ENCODE peak calls at places on chromosome 11, in eight cellular contexts. R, T, G, N, Y, F, U and H are unnamed samples.

GRCh38 chr11:10454902-10455631 is at the start of gene AMPD3:
- DNase-seq in G (no peak), N (peak; percentile 45), U (peak; percentile 56), Y (peak; percentile 88), T (no peak), R (no peak), F (no peak), H (no peak)

GRCh38 chr11:62548545-62549335 is 2.1 kb upstream of the AHNAK start:
- DNase-seq in R (no peak), T (no peak), U (no peak), Y (no peak), G (peak; percentile 29), F (no peak), N (no peak), H (no peak)

GRCh38 chr11:116852261-116853125 is 15.1 kb upstream of the APOA1 start:
- DNase-seq in T (no peak), U (no peak), R (no peak), G (no peak), N (no peak), F (no peak), Y (no peak), H (no peak)

GRCh38 chr11:26442131-26442530 is 110.2 kb downstream of the ANO3 start:
- DNase-seq in Y (no peak), F (no peak), R (no peak), G (no peak), T (no peak), U (no peak), N (no peak), H (no peak)

GRCh38 chr11:88175004-88175706 is at the start of gene RAB38:
- DNase-seq in F (peak; percentile 35), N (peak; percentile 81), U (peak; percentile 1), Y (peak; percentile 60), R (peak; percentile 2), G (peak; percentile 20), T (no peak), H (no peak)

GRCh38 chr11:105789579-105789978 is 179.7 kb downstream of the GRIA4 start:
- DNase-seq in Y (no peak), T (no peak), G (no peak), N (no peak), R (no peak), F (no peak), U (no peak), H (no peak)

GRCh38 chr11:109853156-109853776 is 239.9 kb upstream of the ZC3H12C start:
- DNase-seq in Y (no peak), R (no peak), U (peak; percentile 47), F (peak; percentile 18), N (no peak), T (no peak), G (no peak), H (no peak)

GRCh38 chr11:10108901-10109665 is 184.9 kb downstream of the SBF2 start:
- DNase-seq in N (no peak), R (no peak), T (no peak), U (no peak), G (no peak), Y (no peak), F (no peak), H (no peak)

GRCh38 chr11:32255876-32256275 is 165.0 kb downstream of the RCN1 start:
- DNase-seq in T (no peak), N (no peak), F (no peak), G (no peak), U (no peak), Y (no peak), R (no peak), H (no peak)

GRCh38 chr11:57512646-57513445 is 2.7 kb downstream of the SLC43A1 start:
- DNase-seq in R (no peak), N (no peak), U (no peak), T (no peak), Y (no peak), F (no peak), G (no peak), H (no peak)

GRCh38 chr11:57515332-57516060 is at the start of gene SLC43A1:
- DNase-seq in Y (peak; percentile 79), T (peak; percentile 43), F (no peak), R (no peak), N (peak; percentile 66), G (peak; percentile 71), U (peak; percentile 63), H (no peak)

GRCh38 chr11:57513446-57513795 is 2.1 kb downstream of the SLC43A1 start:
- DNase-seq in U (no peak), F (no peak), Y (no peak), N (no peak), G (no peak), R (no peak), T (no peak), H (no peak)

GRCh38 chr11:57514538-57515331 is 767 bp downstream of the SLC43A1 start:
- DNase-seq in U (peak; percentile 65), Y (peak; percentile 83), T (peak; percentile 49), G (peak; percentile 69), F (no peak), R (peak; percentile 42), N (peak; percentile 83), H (peak; percentile 13)

DNA sequence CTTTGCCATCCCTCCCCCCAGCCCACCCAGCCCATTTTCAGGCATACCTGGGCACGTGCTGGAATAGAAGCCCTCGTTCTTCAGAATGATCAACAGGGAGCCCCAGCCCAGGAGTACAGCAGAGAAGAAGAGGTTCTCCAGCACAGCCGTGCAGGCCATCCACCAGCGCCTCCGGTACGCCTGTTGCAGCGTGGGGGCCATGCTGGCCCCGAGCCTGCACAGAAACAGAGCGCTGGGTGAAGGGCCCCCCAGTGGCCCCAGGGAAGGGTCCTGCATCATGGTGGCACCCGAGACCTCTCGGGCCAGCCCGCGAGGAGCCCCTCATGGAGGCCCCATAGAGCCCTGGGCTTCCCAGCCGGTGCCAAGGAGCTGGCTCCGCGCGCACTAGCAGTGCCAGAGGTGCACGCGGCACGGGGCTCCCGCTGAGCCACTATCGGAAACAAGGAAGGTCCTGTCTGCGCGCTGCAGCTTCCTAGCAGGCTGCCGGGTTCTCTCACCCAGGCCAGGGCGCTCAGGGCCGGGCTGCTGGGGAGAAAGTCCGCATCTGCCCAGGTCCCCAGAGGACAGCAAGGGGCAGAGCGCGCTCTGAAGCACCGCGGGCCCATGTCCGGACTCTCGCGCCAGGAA is 1.5 kb downstream of the SLC43A1 start:
- DNase-seq in T (no peak), U (peak; percentile 62), Y (peak; percentile 66), G (peak; percentile 42), F (no peak), N (no peak), R (peak; percentile 15), H (no peak)
- H3K27ac ChIP-seq in T (peak overlapping the region; percentile 67), U (peak overlapping the region; percentile 65), Y (peak overlapping the region; percentile 68), G (peak overlapping the region; percentile 79), F (no peak overlapping the region), N (no peak overlapping the region), R (peak overlapping the region; percentile 61), H (no peak overlapping the region)

DNA sequence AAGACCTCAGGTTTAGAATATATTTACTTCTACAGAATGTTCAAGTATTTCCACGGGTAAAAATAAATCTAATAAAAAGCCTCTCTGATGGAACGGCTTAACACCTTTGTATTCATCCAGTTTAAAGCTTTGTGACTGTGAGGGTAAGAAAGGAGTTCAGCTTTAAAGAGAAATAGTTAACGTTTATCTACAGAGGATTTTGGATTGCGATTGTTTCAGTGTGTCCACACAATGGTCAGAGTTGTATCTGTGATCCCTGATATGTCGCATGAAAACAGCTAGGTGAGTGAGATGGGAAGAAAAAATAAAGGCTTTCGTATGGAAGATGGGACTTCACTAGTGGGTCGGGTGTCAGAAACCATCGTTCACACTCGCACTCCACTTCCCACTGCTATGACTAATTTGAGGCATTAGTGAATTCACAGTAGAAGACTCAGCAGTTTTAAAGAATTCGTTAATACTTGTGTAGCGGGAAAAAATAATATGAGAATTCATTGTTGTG is 1.6 kb downstream of the APLP2 start:
- DNase-seq in U (peak; percentile 21), R (no peak), N (no peak), T (no peak), G (no peak), Y (no peak), F (no peak), H (no peak)
- H3K27ac ChIP-seq in U (peak overlapping the region; percentile 57), R (peak overlapping the region; percentile 30), N (no peak overlapping the region), T (peak overlapping the region; percentile 90), G (peak overlapping the region; percentile 99), Y (peak overlapping the region; percentile 95), F (no peak overlapping the region), H (no peak overlapping the region)

DNA sequence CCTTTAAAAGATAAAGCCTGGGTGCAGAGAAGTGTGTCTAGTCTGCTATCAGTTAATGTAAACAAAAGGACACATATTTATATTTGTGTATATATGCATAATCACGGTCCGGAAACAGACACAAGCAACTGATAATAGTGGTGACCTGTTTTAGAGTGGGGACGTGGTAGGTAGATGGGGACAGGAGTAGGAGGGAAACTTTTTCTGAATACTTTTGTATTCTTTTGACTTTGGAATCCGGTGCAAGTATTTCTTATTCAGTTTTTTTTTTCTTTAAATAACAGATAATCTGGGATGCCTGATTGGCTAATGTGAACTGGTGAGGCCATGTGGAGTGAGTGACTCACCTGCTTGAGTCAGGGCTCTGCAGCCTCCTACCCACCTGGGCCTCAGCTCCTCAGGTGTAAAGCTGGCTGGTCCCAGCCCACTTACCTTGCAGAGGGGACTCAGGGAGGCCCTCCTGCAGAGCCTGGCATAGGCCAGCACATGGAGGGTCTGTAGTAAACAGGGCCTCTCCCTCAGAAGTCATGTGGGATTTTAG is 15.3 kb downstream of the MICAL2 start:
- DNase-seq in Y (no peak), T (no peak), U (no peak), N (no peak), F (no peak), R (no peak), G (no peak), H (no peak)
- H3K27ac ChIP-seq in Y (no peak overlapping the region), T (no peak overlapping the region), U (no peak overlapping the region), N (no peak overlapping the region), F (no peak overlapping the region), R (peak overlapping the region; percentile 18), G (no peak overlapping the region), H (no peak overlapping the region)

GRCh38 chr11:35783803-35784202 is 121.2 kb downstream of the TRIM44 start:
- DNase-seq in U (no peak), R (no peak), F (no peak), Y (no peak), T (no peak), N (no peak), G (no peak), H (no peak)

GRCh38 chr11:35786188-35786587 is 123.6 kb downstream of the TRIM44 start:
- DNase-seq in F (no peak), G (no peak), U (no peak), Y (no peak), T (no peak), N (no peak), R (no peak), H (no peak)

GRCh38 chr11:35786918-35787557 is 124.5 kb downstream of the TRIM44 start:
- DNase-seq in R (no peak), U (no peak), G (no peak), N (no peak), F (no peak), T (no peak), Y (no peak), H (no peak)

GRCh38 chr11:35785287-35786167 is 123.0 kb downstream of the TRIM44 start:
- DNase-seq in G (no peak), N (no peak), U (no peak), R (no peak), Y (no peak), T (no peak), F (no peak), H (no peak)

GRCh38 chr11:35784699-35785098 is 122.1 kb downstream of the TRIM44 start:
- DNase-seq in G (no peak), Y (no peak), R (no peak), U (no peak), N (no peak), T (no peak), F (no peak), H (no peak)
- H3K27ac ChIP-seq in G (no peak overlapping the region), Y (no peak overlapping the region), R (no peak overlapping the region), U (no peak overlapping the region), N (no peak overlapping the region), T (no peak overlapping the region), F (no peak overlapping the region), H (no peak overlapping the region)